ENCODE peak calls at places on chromosomes 11 and 22, in seven cellular contexts. One of them, this sample, is unnamed.
A peak's percentile ranks its signal among the peaks of the same experiment; 100 is the strongest.

GRCh38 chr11:31995525-31996123 is 95.2 kb upstream of the RCN1 start:
- DNase-seq in tibial nerve: no peak
- DNase-seq in A549: no peak
- DNase-seq in stomach: no peak
- DNase-seq in transverse colon: no peak
- DNase-seq in K562: no peak
- DNase-seq in SK-N-SH: no peak
- DNase-seq in this sample: no peak

GRCh38 chr22:19478466-19479357 is at the start of gene UFD1:
- DNase-seq in stomach: peak; percentile 81
- DNase-seq in transverse colon: peak; percentile 86
- DNase-seq in tibial nerve: peak; percentile 40
- DNase-seq in K562: peak; percentile 99
- DNase-seq in A549: peak; percentile 40
- DNase-seq in SK-N-SH: peak; percentile 91
- DNase-seq in this sample: peak; percentile 87

GRCh38 chr22:26674211-26675190 is 17.1 kb downstream of the MIAT start:
- DNase-seq in tibial nerve: no peak
- DNase-seq in stomach: no peak
- DNase-seq in K562: no peak
- DNase-seq in transverse colon: peak; percentile 19
- DNase-seq in A549: no peak
- DNase-seq in SK-N-SH: no peak
- DNase-seq in this sample: no peak

GRCh38 chr11:94834931-94835330 is 66.8 kb downstream of the AMOTL1 start:
- DNase-seq in transverse colon: no peak
- DNase-seq in stomach: no peak
- DNase-seq in SK-N-SH: no peak
- DNase-seq in A549: no peak
- DNase-seq in K562: no peak
- DNase-seq in tibial nerve: no peak
- DNase-seq in this sample: no peak

GRCh38 chr22:17988800-17989513 is 35.4 kb downstream of the MICAL3 start:
- DNase-seq in stomach: no peak
- DNase-seq in tibial nerve: no peak
- DNase-seq in transverse colon: no peak
- DNase-seq in A549: no peak
- DNase-seq in K562: no peak
- DNase-seq in SK-N-SH: no peak
- DNase-seq in this sample: no peak

GRCh38 chr22:41048791-41049717 is 43.3 kb upstream of the EP300 start:
- DNase-seq in stomach: peak; percentile 34
- DNase-seq in K562: peak; percentile 29
- DNase-seq in A549: no peak
- DNase-seq in transverse colon: peak; percentile 56
- DNase-seq in SK-N-SH: peak; percentile 46
- DNase-seq in tibial nerve: peak; percentile 51
- DNase-seq in this sample: peak; percentile 82

GRCh38 chr11:34091825-34092224 is 13.6 kb upstream of the NAT10 start:
- DNase-seq in tibial nerve: no peak
- DNase-seq in transverse colon: no peak
- DNase-seq in K562: no peak
- DNase-seq in stomach: no peak
- DNase-seq in A549: no peak
- DNase-seq in SK-N-SH: no peak
- DNase-seq in this sample: no peak

GRCh38 chr11:60455531-60456042 is at the start of gene MS4A1:
- DNase-seq in stomach: no peak
- DNase-seq in SK-N-SH: no peak
- DNase-seq in A549: no peak
- DNase-seq in K562: no peak
- DNase-seq in tibial nerve: no peak
- DNase-seq in transverse colon: peak; percentile 8
- DNase-seq in this sample: no peak

GRCh38 chr11:61967924-61968757 is 707 bp upstream of the FTH1 start:
- DNase-seq in tibial nerve: no peak
- DNase-seq in transverse colon: peak; percentile 65
- DNase-seq in K562: peak; percentile 40
- DNase-seq in SK-N-SH: peak; percentile 61
- DNase-seq in A549: no peak
- DNase-seq in stomach: peak; percentile 49
- DNase-seq in this sample: peak; percentile 54

GRCh38 chr11:133078591-133079179 is 453.6 kb downstream of the OPCML start:
- DNase-seq in transverse colon: peak; percentile 20
- DNase-seq in A549: peak; percentile 10
- DNase-seq in K562: peak; percentile 49
- DNase-seq in tibial nerve: no peak
- DNase-seq in stomach: peak; percentile 60
- DNase-seq in SK-N-SH: peak; percentile 70
- DNase-seq in this sample: no peak

GRCh38 chr11:43969543-43969942 is 27.1 kb downstream of the C11orf96 start:
- DNase-seq in tibial nerve: no peak
- DNase-seq in K562: no peak
- DNase-seq in SK-N-SH: peak; percentile 69
- DNase-seq in transverse colon: no peak
- DNase-seq in A549: no peak
- DNase-seq in stomach: no peak
- DNase-seq in this sample: no peak

GRCh38 chr11:117204283-117205080 is 5.3 kb downstream of the TAGLN start:
- DNase-seq in tibial nerve: no peak
- DNase-seq in A549: no peak
- DNase-seq in K562: no peak
- DNase-seq in stomach: no peak
- DNase-seq in transverse colon: no peak
- DNase-seq in SK-N-SH: no peak
- DNase-seq in this sample: peak; percentile 69

GRCh38 chr11:107711861-107712260 is at the start of gene SLN:
- DNase-seq in A549: no peak
- DNase-seq in SK-N-SH: no peak
- DNase-seq in stomach: no peak
- DNase-seq in K562: no peak
- DNase-seq in tibial nerve: no peak
- DNase-seq in transverse colon: no peak
- DNase-seq in this sample: no peak

GRCh38 chr22:39536711-39537110 is 4.2 kb upstream of the RPS19BP1 start:
- DNase-seq in K562: no peak
- DNase-seq in stomach: no peak
- DNase-seq in tibial nerve: no peak
- DNase-seq in A549: no peak
- DNase-seq in transverse colon: no peak
- DNase-seq in SK-N-SH: no peak
- DNase-seq in this sample: no peak

GRCh38 chr22:37486224-37486845 is at the start of gene MFNG:
- DNase-seq in stomach: peak; percentile 78
- DNase-seq in transverse colon: peak; percentile 84
- DNase-seq in A549: peak; percentile 54
- DNase-seq in SK-N-SH: peak; percentile 91
- DNase-seq in tibial nerve: peak; percentile 36
- DNase-seq in K562: peak; percentile 87
- DNase-seq in this sample: peak; percentile 43

GRCh38 chr11:78150754-78151153 is 11.3 kb upstream of the ALG8 start:
- DNase-seq in tibial nerve: no peak
- DNase-seq in transverse colon: no peak
- DNase-seq in K562: no peak
- DNase-seq in SK-N-SH: no peak
- DNase-seq in stomach: no peak
- DNase-seq in A549: no peak
- DNase-seq in this sample: no peak

GRCh38 chr11:34263462-34264186 is 94.2 kb downstream of the ABTB2 start:
- DNase-seq in tibial nerve: no peak
- DNase-seq in K562: no peak
- DNase-seq in A549: peak; percentile 62
- DNase-seq in transverse colon: peak; percentile 79
- DNase-seq in SK-N-SH: no peak
- DNase-seq in stomach: peak; percentile 84
- DNase-seq in this sample: peak; percentile 32

GRCh38 chr11:76791861-76792260 is 8.7 kb downstream of the TSKU start:
- DNase-seq in tibial nerve: no peak
- DNase-seq in transverse colon: no peak
- DNase-seq in stomach: peak; percentile 26
- DNase-seq in A549: no peak
- DNase-seq in K562: no peak
- DNase-seq in SK-N-SH: no peak
- DNase-seq in this sample: peak; percentile 16

GRCh38 chr11:12086271-12087074 is 23.9 kb upstream of the MICAL2 start:
- DNase-seq in A549: peak; percentile 89
- DNase-seq in tibial nerve: no peak
- DNase-seq in transverse colon: peak; percentile 64
- DNase-seq in K562: no peak
- DNase-seq in SK-N-SH: no peak
- DNase-seq in stomach: peak; percentile 57
- DNase-seq in this sample: no peak

GRCh38 chr11:74311352-74311926 is at the start of gene P4HA3:
- DNase-seq in tibial nerve: peak; percentile 20
- DNase-seq in K562: peak; percentile 92
- DNase-seq in SK-N-SH: peak; percentile 92
- DNase-seq in A549: peak; percentile 77
- DNase-seq in transverse colon: peak; percentile 66
- DNase-seq in stomach: peak; percentile 77
- DNase-seq in this sample: peak; percentile 73

GRCh38 chr11:32015435-32015834 is 75.4 kb upstream of the RCN1 start:
- DNase-seq in transverse colon: no peak
- DNase-seq in SK-N-SH: no peak
- DNase-seq in K562: no peak
- DNase-seq in tibial nerve: no peak
- DNase-seq in A549: no peak
- DNase-seq in stomach: no peak
- DNase-seq in this sample: no peak

GRCh38 chr11:92841719-92842118 is 127.7 kb upstream of the MTNR1B start:
- DNase-seq in tibial nerve: no peak
- DNase-seq in K562: no peak
- DNase-seq in transverse colon: no peak
- DNase-seq in A549: no peak
- DNase-seq in stomach: no peak
- DNase-seq in SK-N-SH: no peak
- DNase-seq in this sample: no peak

GRCh38 chr22:33917744-33918406 is 2.4 kb downstream of the LARGE1 start:
- DNase-seq in SK-N-SH: peak; percentile 39
- DNase-seq in transverse colon: no peak
- DNase-seq in K562: no peak
- DNase-seq in A549: no peak
- DNase-seq in tibial nerve: no peak
- DNase-seq in stomach: no peak
- DNase-seq in this sample: no peak

GRCh38 chr11:61949169-61950034 is 749 bp upstream of the BEST1 start:
- DNase-seq in transverse colon: peak; percentile 64
- DNase-seq in tibial nerve: peak; percentile 76
- DNase-seq in stomach: no peak
- DNase-seq in SK-N-SH: peak; percentile 93
- DNase-seq in A549: peak; percentile 51
- DNase-seq in K562: peak; percentile 90
- DNase-seq in this sample: peak; percentile 77

GRCh38 chr11:113896156-113896879 is 8.3 kb upstream of the HTR3B start:
- DNase-seq in transverse colon: peak; percentile 39
- DNase-seq in A549: peak; percentile 15
- DNase-seq in SK-N-SH: peak; percentile 61
- DNase-seq in K562: peak; percentile 45
- DNase-seq in tibial nerve: no peak
- DNase-seq in stomach: peak; percentile 37
- DNase-seq in this sample: peak; percentile 51

GRCh38 chr11:30489513-30489912 is 96.6 kb downstream of the MPPED2 start:
- DNase-seq in tibial nerve: no peak
- DNase-seq in A549: no peak
- DNase-seq in stomach: no peak
- DNase-seq in transverse colon: no peak
- DNase-seq in SK-N-SH: no peak
- DNase-seq in K562: no peak
- DNase-seq in this sample: no peak
- H3K27ac ChIP-seq in tibial nerve: no peak overlapping the region
- H3K27ac ChIP-seq in A549: no peak overlapping the region
- H3K27ac ChIP-seq in stomach: no peak overlapping the region
- H3K27ac ChIP-seq in transverse colon: peak overlapping the region; percentile 77
- H3K27ac ChIP-seq in SK-N-SH: no peak overlapping the region
- H3K27ac ChIP-seq in K562: no peak overlapping the region
- H3K27ac ChIP-seq in this sample: no peak overlapping the region

GRCh38 chr11:57546451-57546850 is 9.1 kb downstream of the SMTNL1 start:
- DNase-seq in A549: no peak
- DNase-seq in tibial nerve: no peak
- DNase-seq in stomach: no peak
- DNase-seq in transverse colon: no peak
- DNase-seq in K562: no peak
- DNase-seq in SK-N-SH: no peak
- DNase-seq in this sample: no peak

GRCh38 chr11:57545883-57546282 is 8.5 kb downstream of the SMTNL1 start:
- DNase-seq in transverse colon: no peak
- DNase-seq in SK-N-SH: no peak
- DNase-seq in K562: no peak
- DNase-seq in A549: no peak
- DNase-seq in stomach: no peak
- DNase-seq in tibial nerve: no peak
- DNase-seq in this sample: no peak

GRCh38 chr11:57547854-57548377 is 10.5 kb downstream of the SMTNL1 start:
- DNase-seq in A549: no peak
- DNase-seq in tibial nerve: no peak
- DNase-seq in SK-N-SH: no peak
- DNase-seq in transverse colon: no peak
- DNase-seq in K562: no peak
- DNase-seq in stomach: no peak
- DNase-seq in this sample: peak; percentile 50

GRCh38 chr11:57544566-57544965 is 7.2 kb downstream of the SMTNL1 start:
- DNase-seq in tibial nerve: no peak
- DNase-seq in stomach: no peak
- DNase-seq in SK-N-SH: no peak
- DNase-seq in K562: no peak
- DNase-seq in transverse colon: no peak
- DNase-seq in A549: no peak
- DNase-seq in this sample: no peak

GRCh38 chr11:57546869-57547518 is 9.6 kb downstream of the SMTNL1 start:
- DNase-seq in tibial nerve: no peak
- DNase-seq in SK-N-SH: peak; percentile 35
- DNase-seq in K562: peak; percentile 49
- DNase-seq in transverse colon: no peak
- DNase-seq in stomach: no peak
- DNase-seq in A549: peak; percentile 59
- DNase-seq in this sample: no peak
- TF ChIP-seq EP300 in tibial nerve: no peak
- TF ChIP-seq EP300 in SK-N-SH: no peak
- TF ChIP-seq EP300 in K562: no peak
- TF ChIP-seq EP300 in transverse colon: no peak
- TF ChIP-seq EP300 in stomach: no peak
- TF ChIP-seq EP300 in A549: no peak
- TF ChIP-seq EP300 in this sample: no peak

DNA sequence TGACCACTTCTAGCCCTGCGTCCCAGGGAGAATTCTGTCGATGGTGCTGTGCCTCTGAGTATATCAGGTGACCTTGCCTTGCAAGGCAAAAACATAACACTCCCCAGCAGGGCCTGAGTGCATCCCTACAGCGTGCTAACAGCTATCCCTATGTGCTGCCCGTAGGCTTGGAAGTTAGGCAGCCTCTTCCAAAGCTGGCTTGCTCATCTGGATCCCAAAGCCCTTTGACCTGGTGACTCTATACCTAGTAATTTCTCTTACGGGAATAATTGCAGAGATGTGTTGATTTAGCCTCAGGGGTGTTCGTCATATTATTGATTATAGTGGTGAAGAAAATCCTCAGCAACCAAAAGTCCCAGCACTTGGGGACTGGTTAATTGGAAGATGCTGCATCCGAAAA is 32.6 kb upstream of the CRYBB3 start:
- DNase-seq in A549: no peak
- DNase-seq in stomach: no peak
- DNase-seq in SK-N-SH: no peak
- DNase-seq in transverse colon: no peak
- DNase-seq in tibial nerve: no peak
- DNase-seq in K562: no peak
- DNase-seq in this sample: no peak
- H3K27ac ChIP-seq in A549: no peak overlapping the region
- H3K27ac ChIP-seq in stomach: no peak overlapping the region
- H3K27ac ChIP-seq in SK-N-SH: no peak overlapping the region
- H3K27ac ChIP-seq in transverse colon: no peak overlapping the region
- H3K27ac ChIP-seq in tibial nerve: no peak overlapping the region
- H3K27ac ChIP-seq in K562: no peak overlapping the region
- H3K27ac ChIP-seq in this sample: no peak overlapping the region

GRCh38 chr11:110295487-110296225 is 758 bp downstream of the RDX start:
- DNase-seq in stomach: peak; percentile 61
- DNase-seq in SK-N-SH: peak; percentile 81
- DNase-seq in tibial nerve: peak; percentile 22
- DNase-seq in A549: no peak
- DNase-seq in K562: peak; percentile 40
- DNase-seq in transverse colon: peak; percentile 58
- DNase-seq in this sample: peak; percentile 54
- TF ChIP-seq EP300 in stomach: no peak
- TF ChIP-seq EP300 in SK-N-SH: no peak
- TF ChIP-seq EP300 in tibial nerve: no peak
- TF ChIP-seq EP300 in A549: no peak
- TF ChIP-seq EP300 in K562: no peak
- TF ChIP-seq EP300 in transverse colon: no peak
- TF ChIP-seq EP300 in this sample: no peak